ENCODE peak calls at places on chromosomes 5 and 9, in eight cellular contexts. One of them, this sample, is unnamed.

GRCh38 chr9:124306098-124306735 is 48.5 kb downstream of the NEK6 start:
- DNase-seq in occipital lobe: no peak
- DNase-seq in NCI-H1048: no peak
- DNase-seq in HCT116: peak; percentile 54
- DNase-seq in GM20000: no peak
- DNase-seq in colonic mucosa: no peak
- DNase-seq in IMR-90: peak; percentile 96
- DNase-seq in NCI-H1694: no peak
- DNase-seq in this sample: no peak

GRCh38 chr5:107570805-107571531 is 99.8 kb downstream of the EFNA5 start:
- DNase-seq in occipital lobe: no peak
- DNase-seq in NCI-H1048: no peak
- DNase-seq in HCT116: no peak
- DNase-seq in GM20000: peak; percentile 55
- DNase-seq in colonic mucosa: peak; percentile 61
- DNase-seq in IMR-90: no peak
- DNase-seq in NCI-H1694: no peak
- DNase-seq in this sample: no peak

GRCh38 chr9:96317335-96317980 is 15.5 kb upstream of the HSD17B3 start:
- DNase-seq in occipital lobe: peak; percentile 8
- DNase-seq in NCI-H1048: no peak
- DNase-seq in HCT116: peak; percentile 41
- DNase-seq in GM20000: peak; percentile 55
- DNase-seq in colonic mucosa: peak; percentile 41
- DNase-seq in IMR-90: peak; percentile 70
- DNase-seq in NCI-H1694: no peak
- DNase-seq in this sample: peak; percentile 28

GRCh38 chr9:113895526-113895925 is 19.4 kb downstream of the ZNF618 start:
- DNase-seq in occipital lobe: no peak
- DNase-seq in NCI-H1048: no peak
- DNase-seq in HCT116: no peak
- DNase-seq in GM20000: no peak
- DNase-seq in colonic mucosa: no peak
- DNase-seq in IMR-90: peak; percentile 47
- DNase-seq in NCI-H1694: no peak
- DNase-seq in this sample: no peak

GRCh38 chr9:38215465-38215864 is 146.4 kb upstream of the SHB start:
- DNase-seq in occipital lobe: no peak
- DNase-seq in NCI-H1048: no peak
- DNase-seq in HCT116: no peak
- DNase-seq in GM20000: no peak
- DNase-seq in colonic mucosa: no peak
- DNase-seq in IMR-90: no peak
- DNase-seq in NCI-H1694: no peak
- DNase-seq in this sample: no peak

GRCh38 chr5:5017827-5018559 is 122.1 kb upstream of the ADAMTS16 start:
- DNase-seq in occipital lobe: no peak
- DNase-seq in NCI-H1048: no peak
- DNase-seq in HCT116: no peak
- DNase-seq in GM20000: no peak
- DNase-seq in colonic mucosa: no peak
- DNase-seq in IMR-90: no peak
- DNase-seq in NCI-H1694: no peak
- DNase-seq in this sample: no peak

GRCh38 chr5:141475625-141476131 is at the start of gene PCDHGC3:
- DNase-seq in occipital lobe: peak; percentile 88
- DNase-seq in NCI-H1048: peak; percentile 80
- DNase-seq in HCT116: no peak
- DNase-seq in GM20000: peak; percentile 86
- DNase-seq in colonic mucosa: peak; percentile 90
- DNase-seq in IMR-90: peak; percentile 95
- DNase-seq in NCI-H1694: peak; percentile 84
- DNase-seq in this sample: peak; percentile 65

GRCh38 chr5:115116001-115116400 is 53.7 kb downstream of the TRIM36 start:
- DNase-seq in occipital lobe: no peak
- DNase-seq in NCI-H1048: no peak
- DNase-seq in HCT116: no peak
- DNase-seq in GM20000: no peak
- DNase-seq in colonic mucosa: no peak
- DNase-seq in IMR-90: no peak
- DNase-seq in NCI-H1694: no peak
- DNase-seq in this sample: no peak

GRCh38 chr5:6729400-6730310 is 16.4 kb downstream of the TENT4A start:
- DNase-seq in occipital lobe: no peak
- DNase-seq in NCI-H1048: no peak
- DNase-seq in HCT116: no peak
- DNase-seq in GM20000: no peak
- DNase-seq in colonic mucosa: no peak
- DNase-seq in IMR-90: no peak
- DNase-seq in NCI-H1694: no peak
- DNase-seq in this sample: no peak

GRCh38 chr9:15834541-15834940 is 281.7 kb downstream of the CCDC171 start:
- DNase-seq in occipital lobe: no peak
- DNase-seq in NCI-H1048: no peak
- DNase-seq in HCT116: no peak
- DNase-seq in GM20000: no peak
- DNase-seq in colonic mucosa: no peak
- DNase-seq in IMR-90: peak; percentile 29
- DNase-seq in NCI-H1694: no peak
- DNase-seq in this sample: no peak

GRCh38 chr5:72920690-72921089 is 35.2 kb upstream of the FCHO2 start:
- DNase-seq in occipital lobe: no peak
- DNase-seq in NCI-H1048: no peak
- DNase-seq in HCT116: peak; percentile 26
- DNase-seq in GM20000: no peak
- DNase-seq in colonic mucosa: no peak
- DNase-seq in IMR-90: peak; percentile 55
- DNase-seq in NCI-H1694: peak; percentile 18
- DNase-seq in this sample: no peak

GRCh38 chr9:117757566-117757965 is 53.4 kb downstream of the TLR4 start:
- DNase-seq in occipital lobe: no peak
- DNase-seq in NCI-H1048: no peak
- DNase-seq in HCT116: no peak
- DNase-seq in GM20000: no peak
- DNase-seq in colonic mucosa: no peak
- DNase-seq in IMR-90: no peak
- DNase-seq in NCI-H1694: no peak
- DNase-seq in this sample: no peak

GRCh38 chr5:1412163-1412562 is 33.1 kb downstream of the SLC6A3 start:
- DNase-seq in occipital lobe: no peak
- DNase-seq in NCI-H1048: no peak
- DNase-seq in HCT116: no peak
- DNase-seq in GM20000: no peak
- DNase-seq in colonic mucosa: no peak
- DNase-seq in IMR-90: no peak
- DNase-seq in NCI-H1694: no peak
- DNase-seq in this sample: no peak

GRCh38 chr9:93675336-93676150 is 99.2 kb downstream of the PHF2 start:
- DNase-seq in occipital lobe: no peak
- DNase-seq in NCI-H1048: no peak
- DNase-seq in HCT116: no peak
- DNase-seq in GM20000: no peak
- DNase-seq in colonic mucosa: peak; percentile 13
- DNase-seq in IMR-90: no peak
- DNase-seq in NCI-H1694: no peak
- DNase-seq in this sample: no peak

GRCh38 chr5:159819671-159820411 is 96.4 kb upstream of the ADRA1B start:
- DNase-seq in occipital lobe: no peak
- DNase-seq in NCI-H1048: no peak
- DNase-seq in HCT116: no peak
- DNase-seq in GM20000: no peak
- DNase-seq in colonic mucosa: peak; percentile 26
- DNase-seq in IMR-90: no peak
- DNase-seq in NCI-H1694: no peak
- DNase-seq in this sample: no peak

GRCh38 chr9:133537257-133537656 is 2.8 kb downstream of the ADAMTSL2 start:
- DNase-seq in occipital lobe: no peak
- DNase-seq in NCI-H1048: no peak
- DNase-seq in HCT116: no peak
- DNase-seq in GM20000: no peak
- DNase-seq in colonic mucosa: no peak
- DNase-seq in IMR-90: no peak
- DNase-seq in NCI-H1694: no peak
- DNase-seq in this sample: no peak

GRCh38 chr9:76820431-76820830 is 56.2 kb downstream of the PCA3 start:
- DNase-seq in occipital lobe: no peak
- DNase-seq in NCI-H1048: no peak
- DNase-seq in HCT116: no peak
- DNase-seq in GM20000: no peak
- DNase-seq in colonic mucosa: no peak
- DNase-seq in IMR-90: no peak
- DNase-seq in NCI-H1694: no peak
- DNase-seq in this sample: no peak

GRCh38 chr5:145471831-145472616 is 363.1 kb downstream of the PRELID2 start:
- DNase-seq in occipital lobe: no peak
- DNase-seq in NCI-H1048: no peak
- DNase-seq in HCT116: no peak
- DNase-seq in GM20000: no peak
- DNase-seq in colonic mucosa: no peak
- DNase-seq in IMR-90: peak; percentile 36
- DNase-seq in NCI-H1694: no peak
- DNase-seq in this sample: no peak

GRCh38 chr9:33676746-33677505 is 118.4 kb upstream of the PRSS3 start:
- DNase-seq in occipital lobe: peak; percentile 71
- DNase-seq in NCI-H1048: no peak
- DNase-seq in HCT116: no peak
- DNase-seq in GM20000: peak; percentile 44
- DNase-seq in colonic mucosa: peak; percentile 18
- DNase-seq in IMR-90: peak; percentile 13
- DNase-seq in NCI-H1694: no peak
- DNase-seq in this sample: peak; percentile 33

GRCh38 chr5:83184534-83184933 is 107.2 kb downstream of the XRCC4 start:
- DNase-seq in occipital lobe: no peak
- DNase-seq in NCI-H1048: no peak
- DNase-seq in HCT116: no peak
- DNase-seq in GM20000: no peak
- DNase-seq in colonic mucosa: no peak
- DNase-seq in IMR-90: no peak
- DNase-seq in NCI-H1694: no peak
- DNase-seq in this sample: no peak

This sample was measured in progenitor cell of endocrine pancreas.